ENCODE peak calls at places on chromosomes 12 and 14, in nine cellular contexts. C, T, Y, G, N, W, L, X and P are unnamed samples.

GRCh38 chr12:51448618-51449256 is 24.1 kb downstream of the SLC4A8 start:
- DNase-seq in C (no peak), T (no peak), Y (no peak), G (no peak), N (no peak), W (no peak), L (no peak), X (no peak), P (no peak)

GRCh38 chr14:76375484-76375883 is 453 bp upstream of the ESRRB start:
- DNase-seq in C (no peak), T (no peak), Y (no peak), G (no peak), N (no peak), W (no peak), L (no peak), X (no peak), P (no peak)

GRCh38 chr12:108849653-108850052 is 7.7 kb downstream of the SSH1 start:
- DNase-seq in C (no peak), T (no peak), Y (no peak), G (no peak), N (no peak), W (no peak), L (no peak), X (no peak), P (no peak)

GRCh38 chr14:20986811-20987210 is 3.0 kb upstream of the METTL17 start:
- DNase-seq in C (peak), T (no peak), Y (no peak), G (no peak), N (no peak), W (no peak), L (peak), X (peak), P (no peak)

GRCh38 chr12:2229661-2230539 is 177.1 kb downstream of the CACNA1C start:
- DNase-seq in C (no peak), T (no peak), Y (no peak), G (no peak), N (no peak), W (no peak), L (no peak), X (no peak), P (no peak)

GRCh38 chr12:120095356-120096135 is 21.0 kb downstream of the RAB35 start:
- DNase-seq in C (no peak), T (no peak), Y (no peak), G (no peak), N (no peak), W (no peak), L (no peak), X (no peak), P (no peak)

GRCh38 chr14:29705801-29706200 is 221.8 kb downstream of the PRKD1 start:
- DNase-seq in C (no peak), T (no peak), Y (no peak), G (no peak), N (no peak), W (no peak), L (no peak), X (no peak), P (no peak)

GRCh38 chr14:81157431-81157830 is 63.3 kb downstream of the GTF2A1 start:
- DNase-seq in C (no peak), T (no peak), Y (no peak), G (no peak), N (no peak), W (no peak), L (no peak), X (no peak), P (no peak)

GRCh38 chr14:32576088-32576795 is 247.1 kb downstream of the AKAP6 start:
- DNase-seq in C (peak), T (peak), Y (peak), G (no peak), N (peak), W (peak), L (peak), X (peak), P (no peak)

GRCh38 chr12:115752913-115753726 is 524.4 kb downstream of the MED13L start:
- DNase-seq in C (peak), T (peak), Y (peak), G (no peak), N (no peak), W (no peak), L (peak), X (peak), P (peak)

GRCh38 chr12:19642305-19642704 is 203.0 kb downstream of the AEBP2 start:
- DNase-seq in C (no peak), T (no peak), Y (no peak), G (peak), N (no peak), W (no peak), L (no peak), X (no peak), P (no peak)

GRCh38 chr12:5996459-5996858 is 51.4 kb upstream of the ANO2 start:
- DNase-seq in C (no peak), T (no peak), Y (no peak), G (no peak), N (no peak), W (no peak), L (no peak), X (no peak), P (no peak)

GRCh38 chr12:116717466-116718457 is 20.1 kb downstream of the SPRING1 start:
- DNase-seq in C (peak), T (no peak), Y (no peak), G (peak), N (no peak), W (no peak), L (peak), X (peak), P (peak)

GRCh38 chr14:60656755-60657608 is 7.7 kb upstream of the SIX1 start:
- DNase-seq in C (peak), T (peak), Y (peak), G (no peak), N (peak), W (peak), L (no peak), X (peak), P (peak)

GRCh38 chr12:219891-220352 is 6.0 kb upstream of the SLC6A12 start:
- DNase-seq in C (peak), T (peak), Y (peak), G (no peak), N (no peak), W (peak), L (peak), X (peak), P (peak)

GRCh38 chr14:22602011-22602410 is 3.9 kb downstream of the ABHD4 start:
- DNase-seq in C (no peak), T (no peak), Y (no peak), G (no peak), N (no peak), W (no peak), L (no peak), X (no peak), P (no peak)

GRCh38 chr12:6083606-6084005 is 40.9 kb downstream of the VWF start:
- DNase-seq in C (no peak), T (no peak), Y (no peak), G (no peak), N (no peak), W (no peak), L (no peak), X (no peak), P (no peak)

GRCh38 chr14:22002860-22003284 is 329.3 kb upstream of the OR4E1 start:
- DNase-seq in C (no peak), T (no peak), Y (no peak), G (no peak), N (no peak), W (no peak), L (no peak), X (no peak), P (no peak)

GRCh38 chr14:76918176-76918750 is 92.1 kb downstream of the LRRC74A start:
- DNase-seq in C (peak), T (peak), Y (peak), G (peak), N (no peak), W (peak), L (peak), X (peak), P (peak)

GRCh38 chr14:70909788-70910614 is 2.7 kb downstream of the PCNX1 start:
- DNase-seq in C (no peak), T (no peak), Y (no peak), G (no peak), N (no peak), W (no peak), L (no peak), X (no peak), P (no peak)

GRCh38 chr14:96940009-96940408 is 142.8 kb downstream of the VRK1 start:
- DNase-seq in C (no peak), T (no peak), Y (no peak), G (no peak), N (no peak), W (no peak), L (no peak), X (no peak), P (no peak)

GRCh38 chr14:57692671-57693070 is 173.2 kb downstream of the SLC35F4 start:
- DNase-seq in C (no peak), T (no peak), Y (no peak), G (no peak), N (no peak), W (no peak), L (no peak), X (peak), P (no peak)

GRCh38 chr12:93184664-93185368 is 192.9 kb upstream of the NUDT4 start:
- DNase-seq in C (no peak), T (no peak), Y (no peak), G (no peak), N (no peak), W (no peak), L (no peak), X (no peak), P (no peak)

GRCh38 chr12:39723831-39724230 is 104.2 kb upstream of the ABCD2 start:
- DNase-seq in C (no peak), T (no peak), Y (no peak), G (no peak), N (no peak), W (no peak), L (no peak), X (no peak), P (no peak)

GRCh38 chr14:94015223-94015622 is 10.9 kb upstream of the OTUB2 start:
- DNase-seq in C (no peak), T (no peak), Y (no peak), G (no peak), N (no peak), W (no peak), L (no peak), X (no peak), P (no peak)

GRCh38 chr12:87227157-87227556 is 802.0 kb downstream of the C12orf50 start:
- DNase-seq in C (no peak), T (no peak), Y (no peak), G (no peak), N (no peak), W (no peak), L (no peak), X (peak), P (no peak)

GRCh38 chr12:126554599-126554998 is 1489.4 kb downstream of the AACS start:
- DNase-seq in C (no peak), T (no peak), Y (no peak), G (no peak), N (no peak), W (no peak), L (no peak), X (no peak), P (no peak)

GRCh38 chr12:53402871-53403270 is 20.8 kb upstream of the AMHR2 start:
- DNase-seq in C (peak), T (no peak), Y (no peak), G (no peak), N (no peak), W (no peak), L (no peak), X (no peak), P (no peak)

GRCh38 chr12:99131761-99132199 is 486.7 kb downstream of the APAF1 start:
- DNase-seq in C (peak), T (peak), Y (no peak), G (no peak), N (no peak), W (no peak), L (no peak), X (no peak), P (peak)

GRCh38 chr12:103955811-103956514 is 9.7 kb upstream of the TDG start:
- DNase-seq in C (no peak), T (no peak), Y (no peak), G (no peak), N (no peak), W (no peak), L (no peak), X (peak), P (no peak)

GRCh38 chr14:68789798-68790655 is 2.8 kb downstream of the ZFP36L1 start:
- DNase-seq in C (no peak), T (peak), Y (peak), G (no peak), N (peak), W (peak), L (no peak), X (no peak), P (peak)

GRCh38 chr14:67079836-67080235 is 109.4 kb upstream of the GARIN2 start:
- DNase-seq in C (no peak), T (no peak), Y (no peak), G (no peak), N (no peak), W (no peak), L (no peak), X (no peak), P (no peak)

GRCh38 chr12:112183591-112184021 is 58.2 kb downstream of the TRAFD1 start:
- DNase-seq in C (no peak), T (no peak), Y (no peak), G (no peak), N (no peak), W (no peak), L (no peak), X (no peak), P (no peak)

GRCh38 chr14:100105357-100106169 is 40.3 kb downstream of the EVL start:
- DNase-seq in C (no peak), T (no peak), Y (no peak), G (no peak), N (no peak), W (peak), L (no peak), X (no peak), P (peak)

GRCh38 chr14:53571990-53572389 is 384.6 kb downstream of the BMP4 start:
- DNase-seq in C (peak), T (no peak), Y (no peak), G (no peak), N (no peak), W (no peak), L (no peak), X (peak), P (no peak)

GRCh38 chr14:61478971-61479473 is 157.6 kb downstream of the PRKCH start:
- DNase-seq in C (no peak), T (no peak), Y (no peak), G (no peak), N (peak), W (no peak), L (no peak), X (no peak), P (peak)

GRCh38 chr14:57747036-57747435 is 118.9 kb downstream of the SLC35F4 start:
- DNase-seq in C (no peak), T (peak), Y (peak), G (no peak), N (no peak), W (no peak), L (no peak), X (no peak), P (no peak)

GRCh38 chr12:58000499-58000898 is 59.1 kb downstream of the ATP23 start:
- DNase-seq in C (no peak), T (no peak), Y (no peak), G (no peak), N (no peak), W (no peak), L (no peak), X (no peak), P (no peak)

GRCh38 chr12:96810477-96810876 is 96.6 kb upstream of the NEDD1 start:
- DNase-seq in C (no peak), T (no peak), Y (no peak), G (no peak), N (no peak), W (no peak), L (no peak), X (no peak), P (no peak)

GRCh38 chr12:45547132-45547531 is 182.4 kb upstream of the ARID2 start:
- DNase-seq in C (no peak), T (no peak), Y (no peak), G (no peak), N (no peak), W (no peak), L (no peak), X (no peak), P (no peak)

GRCh38 chr12:45547822-45548221 is 181.7 kb upstream of the ARID2 start:
- DNase-seq in C (no peak), T (no peak), Y (no peak), G (no peak), N (no peak), W (no peak), L (no peak), X (peak), P (no peak)

GRCh38 chr12:45553204-45553603 is 176.3 kb upstream of the ARID2 start:
- DNase-seq in C (no peak), T (no peak), Y (no peak), G (no peak), N (no peak), W (no peak), L (no peak), X (peak), P (no peak)

GRCh38 chr12:45546545-45546944 is 183.0 kb upstream of the ARID2 start:
- DNase-seq in C (no peak), T (no peak), Y (no peak), G (no peak), N (no peak), W (no peak), L (no peak), X (no peak), P (no peak)

GRCh38 chr12:45549503-45549902 is 180.0 kb upstream of the ARID2 start:
- DNase-seq in C (no peak), T (no peak), Y (no peak), G (no peak), N (no peak), W (no peak), L (no peak), X (no peak), P (no peak)
- TF ChIP-seq CTCF in C (no peak), T (no peak), Y (no peak), G (no peak), N (no peak), W (no peak), L (no peak), X (no peak), P (no peak)

GRCh38 chr14:88005050-88005481 is at the start of gene GPR65:
- DNase-seq in C (no peak), T (no peak), Y (no peak), G (no peak), N (peak), W (no peak), L (no peak), X (no peak), P (peak)
- TF ChIP-seq POLR2A in C (no peak), T (peak), Y (no peak), G (no peak), N (peak), W (peak), L (no peak), X (no peak), P (no peak)

DNA sequence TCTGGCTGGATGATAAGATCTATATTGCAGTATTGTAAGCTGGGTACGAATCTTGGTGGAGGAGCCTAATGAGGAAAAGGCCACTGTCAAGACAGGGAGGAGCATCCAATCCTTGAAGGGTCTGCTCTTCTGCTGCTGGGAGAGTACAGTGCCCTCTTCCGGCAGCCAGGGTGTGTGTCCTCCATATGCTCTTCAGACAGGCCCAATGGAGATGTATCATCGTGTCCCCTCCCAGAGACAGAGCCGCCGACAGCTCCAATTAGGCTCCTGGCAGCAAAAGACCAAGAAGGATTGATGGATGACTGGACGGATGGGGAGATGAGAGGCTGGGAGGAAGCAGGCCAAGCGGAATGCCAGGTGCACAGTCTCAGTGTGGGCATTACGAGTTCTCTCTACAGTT is 51.6 kb upstream of the PIWIL1 start:
- DNase-seq in C (no peak), T (no peak), Y (no peak), G (no peak), N (no peak), W (no peak), L (no peak), X (no peak), P (no peak)
- TF ChIP-seq CTCF in C (no peak), T (no peak), Y (no peak), G (no peak), N (no peak), W (no peak), L (no peak), X (no peak), P (no peak)

DNA sequence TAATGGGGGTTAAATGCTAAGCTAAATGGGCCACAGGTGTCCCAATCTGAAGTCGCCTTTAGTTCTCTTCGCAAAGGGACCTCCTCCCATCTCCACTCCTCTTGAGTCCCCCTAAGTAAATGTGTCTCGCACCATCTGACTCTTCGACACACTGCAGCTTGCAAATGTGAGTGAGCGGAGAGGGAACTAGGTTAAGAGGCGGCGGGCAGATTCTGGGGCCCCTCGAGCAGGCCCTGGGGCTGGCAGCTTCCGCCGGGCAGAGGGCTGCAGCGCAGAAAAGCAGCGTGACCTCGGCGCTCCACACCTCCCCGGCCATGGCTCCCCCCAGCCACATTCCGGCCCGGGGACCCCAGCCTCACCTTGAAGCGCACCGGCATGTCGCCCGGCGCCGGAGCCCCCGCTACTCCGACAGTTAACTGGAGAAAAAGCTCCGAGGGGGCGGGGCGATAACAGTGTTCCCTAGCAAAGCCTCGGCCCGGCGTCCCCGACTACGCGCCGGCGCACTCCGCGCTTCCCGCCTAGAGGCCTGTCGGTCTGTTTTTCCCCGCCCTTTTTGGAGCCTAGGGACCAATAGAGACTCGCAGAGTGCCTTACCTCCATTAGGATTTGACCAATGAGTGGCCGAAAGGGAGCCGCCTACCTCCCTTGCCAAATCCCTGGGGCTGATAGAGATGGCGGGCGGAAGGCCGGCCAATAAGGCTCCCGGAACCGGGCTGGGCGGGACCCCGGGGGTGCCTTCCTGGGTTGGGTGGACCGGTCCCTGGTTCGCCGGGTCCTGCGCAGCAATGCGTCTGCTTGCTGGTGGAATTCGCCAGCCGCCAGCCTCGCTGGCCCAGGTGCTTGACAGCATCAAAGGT is at the start of gene MDM1:
- DNase-seq in C (peak), T (peak), Y (peak), G (peak), N (peak), W (peak), L (peak), X (peak), P (peak)
- TF ChIP-seq POLR2A in C (peak), T (peak), Y (no peak), G (no peak), N (peak), W (peak), L (no peak), X (no peak), P (peak)

GRCh38 chr12:46292754-46293402 is 24.0 kb upstream of the SLC38A1 start:
- DNase-seq in C (no peak), T (no peak), Y (no peak), G (no peak), N (no peak), W (no peak), L (no peak), X (no peak), P (no peak)
- TF ChIP-seq CTCF in C (no peak), T (no peak), Y (no peak), G (peak), N (peak), W (no peak), L (no peak), X (no peak), P (no peak)

DNA sequence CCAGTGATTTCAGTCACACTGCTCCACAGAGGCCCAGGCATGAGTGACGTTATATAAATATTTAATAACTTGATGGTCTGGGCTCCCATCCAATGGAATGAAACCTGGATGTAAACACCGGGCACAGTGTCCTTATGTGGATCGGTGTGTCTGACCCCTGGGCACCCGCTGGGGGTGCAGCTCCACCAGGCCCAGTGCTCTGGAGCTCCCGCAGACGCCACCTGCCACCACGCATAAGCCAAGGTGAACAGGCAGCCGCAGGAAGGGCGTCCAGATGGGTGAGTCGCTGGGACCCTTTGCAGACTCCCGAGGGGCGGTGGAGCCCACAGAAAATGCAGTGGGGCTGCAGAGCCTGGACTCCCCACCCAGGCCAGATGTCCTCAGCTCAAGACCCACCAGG is 121.6 kb downstream of the SCARB1 start:
- DNase-seq in C (no peak), T (no peak), Y (peak), G (no peak), N (no peak), W (no peak), L (no peak), X (no peak), P (no peak)
- TF ChIP-seq POLR2A in C (no peak), T (no peak), Y (peak), G (no peak), N (no peak), W (no peak), L (no peak), X (no peak), P (no peak)